ENCODE peak calls at places on chromosomes 5 and 9, in six cellular contexts. M, B, G, Z, Q and P are unnamed samples.

GRCh38 chr9:107249665-107250285 is 33.3 kb upstream of the RAD23B start:
- DNase-seq in Q (peak; percentile 55), Z (no peak), G (no peak), M (no peak), B (no peak), P (no peak)

GRCh38 chr5:31942546-31942945 is 231.6 kb downstream of the GOLPH3 start:
- DNase-seq in Z (no peak), Q (no peak), B (no peak), G (no peak), M (no peak), P (no peak)

GRCh38 chr9:127519301-127520166 is 68.2 kb downstream of the LRSAM1 start:
- DNase-seq in Z (no peak), M (no peak), B (peak; percentile 99), Q (peak; percentile 97), G (no peak), P (no peak)

GRCh38 chr5:20678814-20679298 is 690.9 kb upstream of the CDH18 start:
- DNase-seq in Z (no peak), G (no peak), B (peak; percentile 95), Q (peak; percentile 90), M (no peak), P (no peak)

GRCh38 chr9:83056180-83056579 is 6.8 kb downstream of the RASEF start:
- DNase-seq in Q (no peak), G (no peak), Z (no peak), B (no peak), M (no peak), P (no peak)

GRCh38 chr9:114472765-114473446 is 32.4 kb downstream of the WHRN start:
- DNase-seq in G (no peak), B (peak; percentile 10), Q (no peak), Z (no peak), M (no peak), P (no peak)

GRCh38 chr9:35285731-35286130 is 123.9 kb downstream of the UNC13B start:
- DNase-seq in B (peak; percentile 60), G (no peak), Q (no peak), M (no peak), Z (no peak), P (no peak)

GRCh38 chr9:83030391-83031107 is 32.4 kb downstream of the RASEF start:
- DNase-seq in M (no peak), G (no peak), B (peak; percentile 28), Z (no peak), Q (peak; percentile 22), P (no peak)

GRCh38 chr5:33612386-33612785 is 171.6 kb downstream of the TARS1 start:
- DNase-seq in G (no peak), Q (peak; percentile 83), B (peak; percentile 83), Z (no peak), M (no peak), P (no peak)

GRCh38 chr9:81395301-81396054 is 293.9 kb downstream of the TLE1 start:
- DNase-seq in Q (no peak), Z (no peak), M (no peak), B (no peak), G (no peak), P (no peak)

GRCh38 chr9:35688558-35689350 is 971 bp downstream of the TPM2 start:
- DNase-seq in Q (peak; percentile 91), G (no peak), B (peak; percentile 86), M (peak; percentile 33), Z (no peak), P (no peak)

GRCh38 chr5:137014731-137015130 is 484.4 kb downstream of the SPOCK1 start:
- DNase-seq in Q (no peak), Z (no peak), M (no peak), B (peak; percentile 54), G (no peak), P (no peak)

GRCh38 chr9:125438506-125439433 is 177.1 kb downstream of the GAPVD1 start:
- DNase-seq in Z (no peak), M (no peak), G (no peak), Q (no peak), B (no peak), P (no peak)

GRCh38 chr5:153623906-153624765 is 133.7 kb downstream of the GRIA1 start:
- DNase-seq in Q (peak; percentile 46), G (no peak), Z (no peak), M (no peak), B (peak; percentile 76), P (no peak)

GRCh38 chr9:35813434-35814105 is 1.3 kb downstream of the HINT2 start:
- DNase-seq in Z (no peak), M (peak; percentile 42), G (no peak), Q (peak; percentile 67), B (peak; percentile 38), P (no peak)

GRCh38 chr5:126483156-126483555 is 59.9 kb downstream of the GRAMD2B start:
- DNase-seq in Q (peak; percentile 35), G (no peak), Z (no peak), B (no peak), M (no peak), P (no peak)

GRCh38 chr5:116738948-116739339 is 164.3 kb upstream of the SEMA6A start:
- DNase-seq in G (no peak), B (peak; percentile 6), M (no peak), Q (no peak), Z (no peak), P (no peak)
- H3K4me3 ChIP-seq in G (no peak overlapping the region), B (no peak overlapping the region), M (no peak overlapping the region), Q (no peak overlapping the region), Z (no peak overlapping the region), P (no peak overlapping the region)

DNA sequence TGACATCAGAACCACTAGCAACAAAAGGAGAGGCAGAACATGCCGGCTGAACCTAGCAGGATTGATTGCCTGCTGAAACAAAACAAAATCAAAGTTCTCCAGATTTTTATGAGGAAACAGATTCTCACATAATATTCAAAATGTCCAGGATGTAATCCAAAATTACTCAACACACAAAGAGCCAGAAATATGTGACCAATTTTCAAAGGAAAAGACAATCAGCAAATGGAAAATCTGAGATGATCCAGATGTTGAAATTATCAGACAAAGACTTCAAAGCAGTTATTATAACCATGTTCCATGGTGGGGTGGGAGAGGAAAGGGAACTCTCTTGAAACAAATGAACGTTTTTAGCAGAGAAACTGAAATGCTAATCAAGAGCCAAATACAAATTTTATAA is 37.7 kb downstream of the UBTD2 start:
- DNase-seq in Z (no peak), G (no peak), B (peak; percentile 11), Q (peak; percentile 64), M (no peak), P (no peak)
- H3K9me3 ChIP-seq in Z (no peaks in the 10 kb centered on the region), G (no peaks in the 10 kb centered on the region), B (no peaks in the 10 kb centered on the region), Q (no peaks in the 10 kb centered on the region), M (no peaks in the 10 kb centered on the region), P (no peaks in the 10 kb centered on the region)

DNA sequence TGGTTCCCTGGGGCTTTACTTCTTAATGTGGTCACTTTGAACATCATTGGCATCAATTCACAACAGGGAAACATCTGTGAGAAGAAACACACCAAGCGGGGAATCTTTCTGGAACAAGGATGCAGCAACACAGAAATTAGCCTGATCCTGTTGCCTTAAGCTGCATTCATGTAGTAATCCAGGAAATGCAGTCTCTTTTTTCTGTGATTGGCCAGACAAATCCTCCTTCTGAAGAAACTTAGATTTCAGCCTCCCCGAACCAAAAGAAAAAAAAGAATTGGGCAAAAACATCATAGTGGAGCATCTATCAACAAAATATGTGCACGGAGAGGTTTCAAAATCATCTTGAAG is 7.2 kb upstream of the XPA start:
- DNase-seq in Q (peak; percentile 18), M (no peak), G (no peak), B (no peak), Z (no peak), P (no peak)
- H3K27ac ChIP-seq in Q (peak overlapping the region; percentile 53), M (peak overlapping the region; percentile 44), G (no peak overlapping the region), B (no peak overlapping the region), Z (no peak overlapping the region), P (no peak overlapping the region)

GRCh38 chr9:23750808-23751207 is 75.2 kb downstream of the ELAVL2 start:
- DNase-seq in M (no peak), B (no peak), G (no peak), Q (no peak), Z (no peak), P (no peak)
- H3K4me3 ChIP-seq in M (no peak overlapping the region), B (no peak overlapping the region), G (no peak overlapping the region), Q (no peak overlapping the region), Z (no peak overlapping the region), P (no peak overlapping the region)

DNA sequence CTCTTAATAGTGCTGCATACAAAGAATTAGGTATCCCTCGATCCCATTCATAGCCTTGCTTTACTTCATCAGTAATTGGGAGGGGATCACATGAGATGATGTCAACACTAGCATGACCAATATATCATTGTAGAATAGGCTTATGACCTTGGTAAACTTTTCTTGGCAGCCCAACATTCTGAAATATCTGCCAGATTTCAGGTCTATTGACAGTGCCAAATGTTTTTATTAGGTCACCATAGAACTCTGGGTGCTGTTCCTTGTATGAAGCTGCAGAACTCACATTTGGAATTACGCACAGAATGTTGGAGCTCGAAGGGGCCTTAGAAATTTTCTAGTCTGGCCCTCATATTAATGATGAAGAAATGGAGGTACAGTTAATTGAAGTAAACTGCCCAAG is 228.8 kb downstream of the FGF10 start:
- DNase-seq in G (no peak), M (no peak), Z (no peak), B (no peak), Q (no peak), P (no peak)
- H3K9me3 ChIP-seq in G (no peaks in the 10 kb centered on the region), M (no peaks in the 10 kb centered on the region), Z (peaks cover 5% of the 10 kb centered on the region), B (no peaks in the 10 kb centered on the region), Q (peaks cover 9% of the 10 kb centered on the region), P (no peaks in the 10 kb centered on the region)

GRCh38 chr9:85237478-85237877 is 504.3 kb downstream of the AGTPBP1 start:
- DNase-seq in Q (no peak), G (no peak), M (no peak), B (no peak), Z (no peak), P (no peak)
- H3K27ac ChIP-seq in Q (no peak overlapping the region), G (no peak overlapping the region), M (no peak overlapping the region), B (no peak overlapping the region), Z (no peak overlapping the region), P (no peak overlapping the region)

GRCh38 chr5:139481122-139481533 is 1.4 kb downstream of the STING1 start:
- DNase-seq in B (no peak), G (no peak), M (no peak), Q (peak; percentile 38), Z (no peak), P (peak; percentile 18)
- H3K4me3 ChIP-seq in B (peak overlapping the region; percentile 79), G (peak overlapping the region; percentile 94), M (no peak overlapping the region), Q (peak overlapping the region; percentile 85), Z (peak overlapping the region; percentile 23), P (peak overlapping the region; percentile 87)